ENCODE peak calls at places on chromosome 7, in ten cellular contexts. J, E, Y, Q, P, A, H, X, T and C are unnamed samples.

GRCh38 chr7:42876182-42877068 is 35.4 kb downstream of the C7orf25 start:
- DNase-seq in J (peak), E (no peak), Y (no peak), Q (peak), P (no peak), A (no peak), H (peak), X (peak), T (peak), C (peak)

GRCh38 chr7:65832281-65832680 is 40.6 kb upstream of the VKORC1L1 start:
- DNase-seq in J (no peak), E (no peak), Y (no peak), Q (peak), P (no peak), A (no peak), H (peak), X (peak), T (peak), C (peak)

GRCh38 chr7:21507627-21508343 is 35.1 kb upstream of the DNAH11 start:
- DNase-seq in J (peak), E (peak), Y (no peak), Q (peak), P (no peak), A (no peak), H (peak), X (peak), T (peak), C (peak)

GRCh38 chr7:147982307-147982706 is 608.3 kb upstream of the C7orf33 start:
- DNase-seq in J (no peak), E (no peak), Y (no peak), Q (no peak), P (no peak), A (no peak), H (no peak), X (no peak), T (no peak), C (no peak)

GRCh38 chr7:111229951-111230350 is 139.0 kb downstream of the LRRN3 start:
- DNase-seq in J (no peak), E (no peak), Y (no peak), Q (no peak), P (peak), A (no peak), H (peak), X (no peak), T (no peak), C (peak)

GRCh38 chr7:70113078-70113477 is 514.8 kb downstream of the AUTS2 start:
- DNase-seq in J (no peak), E (no peak), Y (no peak), Q (no peak), P (no peak), A (no peak), H (no peak), X (no peak), T (no peak), C (no peak)

GRCh38 chr7:83486536-83486935 is 162.4 kb downstream of the SEMA3E start:
- DNase-seq in J (no peak), E (no peak), Y (no peak), Q (no peak), P (no peak), A (no peak), H (no peak), X (no peak), T (no peak), C (no peak)

GRCh38 chr7:52749880-52750279 is 285.6 kb upstream of the POM121L12 start:
- DNase-seq in J (no peak), E (no peak), Y (no peak), Q (no peak), P (no peak), A (no peak), H (no peak), X (no peak), T (no peak), C (no peak)

GRCh38 chr7:133394369-133394768 is 141.5 kb downstream of the EXOC4 start:
- DNase-seq in J (no peak), E (no peak), Y (no peak), Q (no peak), P (no peak), A (no peak), H (no peak), X (no peak), T (no peak), C (no peak)

GRCh38 chr7:66766041-66766440 is 25.5 kb downstream of the RABGEF1 start:
- DNase-seq in J (no peak), E (no peak), Y (no peak), Q (no peak), P (no peak), A (no peak), H (no peak), X (no peak), T (no peak), C (no peak)

GRCh38 chr7:13829914-13830603 is 159.4 kb downstream of the ETV1 start:
- DNase-seq in J (no peak), E (no peak), Y (no peak), Q (peak), P (peak), A (no peak), H (peak), X (peak), T (peak), C (peak)

GRCh38 chr7:116552616-116553015 is 27.8 kb downstream of the CAV1 start:
- DNase-seq in J (no peak), E (no peak), Y (no peak), Q (no peak), P (no peak), A (no peak), H (peak), X (no peak), T (no peak), C (peak)

GRCh38 chr7:71477441-71477840 is 345.5 kb downstream of the GALNT17 start:
- DNase-seq in J (no peak), E (no peak), Y (no peak), Q (no peak), P (no peak), A (no peak), H (no peak), X (peak), T (no peak), C (no peak)

GRCh38 chr7:100639995-100640394 is 1.4 kb downstream of the TFR2 start:
- DNase-seq in J (no peak), E (no peak), Y (no peak), Q (no peak), P (no peak), A (no peak), H (no peak), X (no peak), T (no peak), C (no peak)

GRCh38 chr7:100640438-100641410 is 628 bp downstream of the TFR2 start:
- DNase-seq in J (no peak), E (no peak), Y (no peak), Q (no peak), P (no peak), A (no peak), H (no peak), X (no peak), T (no peak), C (no peak)

GRCh38 chr7:100641463-100641859 is at the start of gene TFR2:
- DNase-seq in J (no peak), E (no peak), Y (no peak), Q (no peak), P (no peak), A (no peak), H (no peak), X (no peak), T (no peak), C (no peak)

GRCh38 chr7:100642534-100642907 is 1.2 kb upstream of the TFR2 start:
- DNase-seq in J (peak), E (no peak), Y (no peak), Q (no peak), P (no peak), A (no peak), H (no peak), X (no peak), T (no peak), C (no peak)

DNA sequence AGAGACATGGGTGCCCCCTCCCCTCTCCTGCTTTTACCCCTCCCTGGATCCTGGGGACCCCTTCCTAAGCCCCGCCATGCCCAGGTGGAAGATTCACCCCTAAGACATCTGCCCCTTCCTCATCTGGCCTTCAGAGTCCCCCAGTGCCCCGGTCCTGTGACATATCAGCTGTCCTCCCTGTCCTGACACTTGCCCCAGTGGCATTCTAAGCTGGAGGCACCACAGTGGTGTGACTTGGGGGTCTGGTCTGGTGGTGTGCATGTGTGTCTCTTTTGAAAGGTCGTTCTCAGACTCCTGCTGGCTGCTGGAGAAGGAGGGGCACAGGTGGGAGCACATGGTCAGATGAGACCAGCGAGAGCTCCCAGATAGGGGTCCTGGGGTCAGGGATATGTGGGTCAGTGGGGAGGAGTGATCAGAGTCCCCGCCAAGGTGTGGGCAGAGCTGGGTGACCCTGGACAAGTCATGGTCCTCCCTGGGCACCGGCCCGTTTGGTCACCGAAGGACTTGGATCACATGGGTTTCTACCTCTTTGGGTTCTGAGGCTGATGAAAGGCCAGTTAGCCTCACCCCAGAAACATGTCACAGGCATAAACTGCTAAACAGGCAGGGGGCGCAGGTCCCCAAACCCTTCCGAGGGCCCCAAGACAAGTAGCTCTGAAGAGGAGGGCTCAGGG is 645 bp upstream of the TFR2 start:
- DNase-seq in J (no peak), E (no peak), Y (no peak), Q (no peak), P (no peak), A (no peak), H (no peak), X (no peak), T (no peak), C (no peak)
- TF ChIP-seq CTCF in J (no peak), E (no peak), Y (no peak), Q (no peak), P (no peak), A (no peak), H (no peak), X (no peak), T (no peak), C (no peak)

DNA sequence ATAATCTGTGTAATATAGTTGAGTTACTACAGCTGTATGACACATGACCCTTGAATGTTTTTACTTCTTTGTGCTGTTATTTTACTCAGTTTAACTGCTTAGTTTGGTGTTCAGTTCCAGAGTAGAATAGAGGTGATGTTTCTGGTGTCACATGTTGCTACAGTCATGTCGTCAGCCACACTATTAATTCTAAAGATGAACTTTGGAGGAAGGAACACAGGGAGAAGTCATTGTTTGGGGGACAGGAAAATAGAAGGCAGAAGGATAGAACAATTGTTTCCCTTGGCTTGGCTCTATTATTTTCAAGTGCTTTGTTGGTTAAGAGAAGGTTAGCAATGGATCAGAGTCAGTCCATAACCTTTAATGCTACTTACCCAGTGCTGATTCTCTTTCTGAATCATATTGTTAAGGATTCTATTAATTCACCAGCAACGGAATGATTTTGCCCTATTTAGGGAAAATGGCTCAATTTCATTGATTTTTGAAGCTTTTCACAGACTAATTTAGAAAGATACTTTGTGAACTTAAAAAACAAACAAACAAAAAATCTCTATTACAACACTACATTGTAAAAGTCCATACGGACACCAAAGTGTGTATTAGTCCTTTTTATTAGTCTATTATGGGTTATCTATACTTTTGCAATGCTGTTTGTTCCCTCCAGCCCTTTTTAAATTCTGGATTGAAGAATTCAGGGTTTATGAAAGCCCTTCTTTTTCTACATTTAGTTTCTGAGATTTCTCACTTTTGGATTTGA is 73.5 kb downstream of the CPED1 start:
- DNase-seq in J (no peak), E (no peak), Y (no peak), Q (no peak), P (no peak), A (no peak), H (no peak), X (no peak), T (no peak), C (no peak)
- TF ChIP-seq CTCF in J (no peak), E (no peak), Y (no peak), Q (no peak), P (no peak), A (no peak), H (no peak), X (no peak), T (no peak), C (no peak)

GRCh38 chr7:30076411-30076810 is 48.2 kb downstream of the PLEKHA8 start:
- DNase-seq in J (no peak), E (no peak), Y (no peak), Q (no peak), P (no peak), A (no peak), H (no peak), X (no peak), T (no peak), C (no peak)

GRCh38 chr7:30070052-30070451 is 41.8 kb downstream of the PLEKHA8 start:
- DNase-seq in J (no peak), E (no peak), Y (no peak), Q (no peak), P (no peak), A (no peak), H (no peak), X (no peak), T (no peak), C (no peak)

GRCh38 chr7:30079880-30080279 is 51.7 kb downstream of the PLEKHA8 start:
- DNase-seq in J (no peak), E (no peak), Y (no peak), Q (no peak), P (no peak), A (no peak), H (no peak), X (no peak), T (no peak), C (no peak)

GRCh38 chr7:30069096-30069867 is 41.1 kb downstream of the PLEKHA8 start:
- DNase-seq in J (no peak), E (no peak), Y (no peak), Q (no peak), P (no peak), A (no peak), H (no peak), X (no peak), T (no peak), C (no peak)

DNA sequence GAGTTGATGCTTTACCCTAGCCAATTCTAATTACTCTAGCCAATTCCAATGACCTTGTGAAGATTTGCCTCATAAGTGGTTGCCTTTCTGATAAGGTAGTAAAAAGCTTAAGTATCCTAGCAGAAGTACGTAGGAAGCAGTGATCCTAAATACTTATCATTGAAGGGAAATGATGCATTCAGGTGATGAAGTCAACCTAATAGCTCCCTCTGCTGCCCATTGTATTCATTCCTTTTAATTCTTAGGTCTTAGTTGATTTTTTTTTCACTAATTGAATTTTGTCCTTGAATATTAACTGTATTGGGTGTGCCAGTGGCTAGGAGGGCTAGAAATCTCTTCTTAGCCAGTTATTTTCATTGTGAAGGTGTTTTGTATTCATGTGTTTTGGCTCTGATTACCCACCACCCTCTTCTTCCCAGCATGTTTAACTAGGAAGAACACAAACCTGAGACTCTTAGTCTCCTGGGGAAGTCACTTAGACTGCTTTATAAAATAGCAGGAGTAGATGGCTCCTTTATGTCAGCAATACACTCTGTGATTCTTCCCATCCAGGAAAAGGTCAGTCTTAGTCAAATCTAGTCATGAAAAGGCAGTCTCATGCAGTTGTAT is 46.3 kb downstream of the PLEKHA8 start:
- DNase-seq in J (no peak), E (no peak), Y (no peak), Q (peak), P (no peak), A (no peak), H (peak), X (no peak), T (peak), C (peak)
- TF ChIP-seq CTCF in J (peak), E (peak), Y (peak), Q (peak), P (peak), A (no peak), H (peak), X (peak), T (peak), C (peak)

GRCh38 chr7:141251957-141252356 is 178.1 kb downstream of the TMEM178B start:
- DNase-seq in J (no peak), E (no peak), Y (no peak), Q (no peak), P (no peak), A (no peak), H (no peak), X (no peak), T (no peak), C (no peak)
- TF ChIP-seq CTCF in J (peak), E (no peak), Y (no peak), Q (no peak), P (no peak), A (no peak), H (peak), X (peak), T (no peak), C (peak)

GRCh38 chr7:50431906-50432305 is 18.2 kb downstream of the FIGNL1 start:
- DNase-seq in J (no peak), E (no peak), Y (no peak), Q (no peak), P (no peak), A (no peak), H (no peak), X (no peak), T (no peak), C (no peak)

GRCh38 chr7:50426280-50427045 is 23.7 kb downstream of the FIGNL1 start:
- DNase-seq in J (no peak), E (no peak), Y (no peak), Q (no peak), P (no peak), A (no peak), H (no peak), X (no peak), T (no peak), C (no peak)

GRCh38 chr7:50436133-50436802 is 13.9 kb downstream of the FIGNL1 start:
- DNase-seq in J (no peak), E (no peak), Y (no peak), Q (peak), P (no peak), A (no peak), H (peak), X (peak), T (peak), C (peak)

GRCh38 chr7:50427518-50427917 is 22.6 kb downstream of the FIGNL1 start:
- DNase-seq in J (no peak), E (no peak), Y (no peak), Q (no peak), P (no peak), A (no peak), H (no peak), X (no peak), T (no peak), C (no peak)

GRCh38 chr7:50431316-50431715 is 18.8 kb downstream of the FIGNL1 start:
- DNase-seq in J (no peak), E (no peak), Y (no peak), Q (no peak), P (no peak), A (no peak), H (no peak), X (no peak), T (no peak), C (no peak)
- TF ChIP-seq CTCF in J (no peak), E (no peak), Y (no peak), Q (no peak), P (no peak), A (no peak), H (no peak), X (no peak), T (no peak), C (no peak)